ENCODE peak calls at places on chromosome 6, in nine cellular contexts. I, S, B, X, P, L, U, J and O are unnamed samples.

GRCh38 chr6:130694617-130695016 is 132.6 kb upstream of the SMLR1 start:
- DNase-seq in L (no peak), B (no peak), S (no peak), X (no peak), P (no peak), I (no peak), J (no peak), U (no peak), O (no peak)

GRCh38 chr6:149484733-149485700 is at the start of gene ZC3H12D:
- DNase-seq in J (peak), P (no peak), L (no peak), I (peak), X (peak), B (peak), U (peak), S (no peak), O (no peak)

GRCh38 chr6:126716826-126717514 is 377.1 kb downstream of the CENPW start:
- DNase-seq in P (no peak), S (no peak), J (no peak), U (no peak), I (no peak), B (no peak), X (no peak), L (no peak), O (no peak)

GRCh38 chr6:37741757-37742400 is 44.2 kb upstream of the MDGA1 start:
- DNase-seq in I (peak), B (no peak), X (peak), S (peak), U (peak), L (no peak), J (no peak), P (no peak), O (no peak)

GRCh38 chr6:127914240-127914639 is 13.4 kb upstream of the THEMIS start:
- DNase-seq in B (no peak), I (no peak), L (no peak), U (no peak), X (no peak), S (no peak), J (no peak), P (no peak), O (no peak)

GRCh38 chr6:164826831-164827468 is 482.5 kb downstream of the C6orf118 start:
- DNase-seq in S (no peak), L (no peak), P (peak), X (no peak), B (no peak), I (no peak), U (no peak), J (no peak), O (no peak)

GRCh38 chr6:35487653-35488516 is 9.0 kb downstream of the TEAD3 start:
- DNase-seq in U (peak), X (peak), L (no peak), P (no peak), B (no peak), I (peak), J (no peak), S (peak), O (no peak)

GRCh38 chr6:149488815-149489214 is 4.0 kb upstream of the ZC3H12D start:
- DNase-seq in X (no peak), B (no peak), J (peak), U (no peak), P (no peak), S (no peak), L (no peak), I (no peak), O (no peak)

DNA sequence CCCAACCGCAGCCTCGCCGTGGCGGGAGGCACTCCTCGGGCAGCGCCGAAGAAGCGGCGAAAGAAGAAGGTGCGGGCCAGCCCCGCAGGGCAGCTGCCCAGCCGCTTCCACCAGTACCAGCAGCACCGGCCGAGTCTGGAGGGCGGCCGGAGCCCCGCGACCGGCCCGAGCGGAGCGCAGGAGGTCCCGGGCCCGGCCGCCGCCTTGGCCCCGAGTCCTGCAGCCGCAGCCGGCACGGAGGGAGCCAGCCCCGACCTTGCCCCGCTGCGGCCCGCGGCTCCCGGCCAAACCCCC is 525 bp downstream of the PNRC1 start:
- DNase-seq in X (no peak), P (no peak), I (no peak), S (no peak), L (no peak), J (no peak), U (no peak), B (no peak), O (no peak)
- H3K27ac ChIP-seq in X (peak), P (peak), I (peak), S (peak), L (peak), J (peak), U (peak), B (peak), O (peak)

GRCh38 chr6:21741221-21742109 is 147.9 kb downstream of the SOX4 start:
- DNase-seq in J (no peak), P (no peak), X (no peak), S (peak), L (no peak), I (no peak), B (no peak), U (no peak), O (no peak)

GRCh38 chr6:21738180-21739094 is 144.9 kb downstream of the SOX4 start:
- DNase-seq in I (no peak), X (no peak), S (no peak), L (no peak), B (no peak), P (no peak), J (no peak), U (no peak), O (no peak)

GRCh38 chr6:21740719-21741118 is 147.2 kb downstream of the SOX4 start:
- DNase-seq in S (peak), U (no peak), X (no peak), J (no peak), L (no peak), B (peak), P (no peak), I (no peak), O (no peak)

GRCh38 chr6:21739838-21740237 is 146.3 kb downstream of the SOX4 start:
- DNase-seq in J (no peak), X (no peak), S (peak), L (no peak), U (no peak), B (no peak), P (no peak), I (peak), O (no peak)

DNA sequence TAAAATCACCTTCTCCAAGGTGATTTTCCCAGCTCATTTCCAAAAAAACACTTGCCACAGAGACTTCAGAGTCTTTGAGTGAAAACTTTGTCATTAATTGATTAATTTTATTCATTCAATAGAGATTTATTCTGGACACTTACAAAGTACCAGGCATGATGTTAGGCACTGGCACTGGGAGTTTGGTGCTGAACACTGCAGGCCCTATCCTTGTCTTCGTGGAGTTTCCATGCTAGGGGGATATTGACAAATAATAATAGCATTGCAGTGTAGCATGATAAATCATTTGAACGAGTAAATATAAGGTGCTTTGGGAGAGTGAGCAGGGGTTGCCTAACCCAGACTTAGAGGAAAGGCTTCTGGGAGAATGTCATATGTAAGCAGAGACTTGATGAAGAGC is 145.7 kb downstream of the SOX4 start:
- DNase-seq in L (no peak), X (no peak), J (no peak), B (no peak), S (no peak), U (no peak), I (no peak), P (no peak), O (no peak)
- H3K27ac ChIP-seq in L (no peak), X (no peak), J (no peak), B (no peak), S (peak), U (no peak), I (no peak), P (no peak), O (no peak)

GRCh38 chr6:116764961-116765841 is at the start of gene FAM162B:
- DNase-seq in L (no peak), P (peak), J (no peak), S (peak), U (peak), B (peak), X (peak), I (no peak), O (no peak)
- H3K27ac ChIP-seq in L (no peak), P (no peak), J (no peak), S (no peak), U (no peak), B (no peak), X (peak), I (no peak), O (no peak)

DNA sequence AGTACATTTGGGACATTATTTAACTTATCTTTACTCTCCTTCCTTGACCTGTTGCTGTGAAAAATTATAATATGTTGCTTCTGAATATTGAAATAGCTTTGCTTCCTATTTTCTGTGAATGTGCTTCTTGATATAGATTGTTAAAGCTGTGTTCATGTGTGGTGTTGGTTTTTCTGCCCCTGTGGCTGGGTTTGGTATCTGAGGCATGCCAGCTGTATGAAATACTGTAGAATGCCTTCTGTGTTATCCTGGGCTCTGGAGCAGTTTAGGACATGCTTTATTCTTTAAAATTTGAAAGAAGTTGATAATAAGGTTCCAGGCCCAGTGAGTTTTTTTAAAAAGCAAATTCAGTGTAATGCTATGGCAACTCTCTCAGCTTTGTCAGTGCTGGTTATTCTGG is 71.7 kb downstream of the HIVEP1 start:
- DNase-seq in I (no peak), B (peak), X (no peak), S (no peak), L (no peak), P (no peak), U (no peak), J (no peak), O (no peak)
- H3K27ac ChIP-seq in I (no peak), B (no peak), X (no peak), S (no peak), L (no peak), P (no peak), U (no peak), J (no peak), O (no peak)

DNA sequence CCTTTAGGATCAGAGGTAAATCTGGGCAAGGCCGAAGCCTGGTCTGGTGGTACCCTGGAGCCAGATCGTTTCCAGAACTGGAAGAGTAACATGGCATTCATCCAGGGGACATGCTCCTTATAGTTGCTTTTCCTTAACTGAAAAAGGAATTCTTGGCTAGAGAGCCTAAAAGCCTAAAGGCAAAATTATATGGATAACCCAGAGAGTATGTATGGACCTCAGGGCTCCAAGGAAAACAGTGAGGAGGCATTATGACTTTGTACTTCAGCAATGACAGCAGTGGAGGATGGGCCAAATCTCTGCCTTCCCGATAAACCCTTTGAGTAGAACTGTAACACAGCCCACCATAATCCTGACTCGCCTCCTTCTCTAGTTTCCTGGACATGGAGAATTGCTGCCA is 29.3 kb downstream of the ARHGAP18 start:
- DNase-seq in I (no peak), X (no peak), P (no peak), J (no peak), U (no peak), B (no peak), L (no peak), S (no peak), O (no peak)
- H3K27ac ChIP-seq in I (no peak), X (peak), P (no peak), J (no peak), U (no peak), B (peak), L (no peak), S (no peak), O (no peak)

GRCh38 chr6:75374913-75375530 is 90.4 kb upstream of the TMEM30A start:
- DNase-seq in S (peak), P (no peak), I (no peak), L (no peak), X (no peak), U (no peak), J (no peak), B (no peak), O (no peak)
- H3K27ac ChIP-seq in S (peak), P (no peak), I (no peak), L (no peak), X (peak), U (no peak), J (no peak), B (no peak), O (no peak)

GRCh38 chr6:68710916-68711315 is 75.8 kb downstream of the ADGRB3 start:
- DNase-seq in P (no peak), S (no peak), J (no peak), I (no peak), L (no peak), U (no peak), B (no peak), X (no peak), O (no peak)

GRCh38 chr6:68711386-68712000 is 76.4 kb downstream of the ADGRB3 start:
- DNase-seq in X (no peak), U (no peak), P (no peak), J (no peak), L (no peak), S (no peak), I (no peak), B (no peak), O (no peak)

GRCh38 chr6:68710496-68710895 is 75.4 kb downstream of the ADGRB3 start:
- DNase-seq in X (no peak), U (no peak), J (no peak), I (no peak), P (no peak), L (no peak), B (no peak), S (no peak), O (no peak)

GRCh38 chr6:68709882-68710281 is 74.8 kb downstream of the ADGRB3 start:
- DNase-seq in I (no peak), U (no peak), B (no peak), X (no peak), P (no peak), L (no peak), J (no peak), S (no peak), O (no peak)

DNA sequence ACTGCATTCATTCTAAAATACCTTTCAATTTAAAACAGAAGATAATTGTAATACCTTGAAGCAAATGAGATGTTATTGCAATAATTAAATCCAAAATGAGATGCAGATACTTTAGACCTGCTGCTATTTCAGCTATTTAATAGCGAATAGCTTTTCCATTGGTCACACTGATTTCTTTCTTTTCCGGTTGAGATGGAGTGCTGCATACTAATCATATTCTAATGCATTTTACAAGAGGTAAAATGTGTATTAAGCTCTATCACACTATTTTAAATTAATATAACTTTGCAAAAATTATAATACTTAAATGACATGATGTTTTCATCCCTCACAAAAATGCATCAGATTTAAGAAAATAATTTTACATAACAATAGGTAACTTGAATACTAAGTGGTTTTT is 74.0 kb downstream of the ADGRB3 start:
- DNase-seq in J (no peak), I (no peak), U (no peak), X (no peak), P (no peak), L (no peak), S (no peak), B (no peak), O (no peak)
- H3K27ac ChIP-seq in J (no peak), I (no peak), U (no peak), X (no peak), P (no peak), L (peak), S (no peak), B (no peak), O (peak)

DNA sequence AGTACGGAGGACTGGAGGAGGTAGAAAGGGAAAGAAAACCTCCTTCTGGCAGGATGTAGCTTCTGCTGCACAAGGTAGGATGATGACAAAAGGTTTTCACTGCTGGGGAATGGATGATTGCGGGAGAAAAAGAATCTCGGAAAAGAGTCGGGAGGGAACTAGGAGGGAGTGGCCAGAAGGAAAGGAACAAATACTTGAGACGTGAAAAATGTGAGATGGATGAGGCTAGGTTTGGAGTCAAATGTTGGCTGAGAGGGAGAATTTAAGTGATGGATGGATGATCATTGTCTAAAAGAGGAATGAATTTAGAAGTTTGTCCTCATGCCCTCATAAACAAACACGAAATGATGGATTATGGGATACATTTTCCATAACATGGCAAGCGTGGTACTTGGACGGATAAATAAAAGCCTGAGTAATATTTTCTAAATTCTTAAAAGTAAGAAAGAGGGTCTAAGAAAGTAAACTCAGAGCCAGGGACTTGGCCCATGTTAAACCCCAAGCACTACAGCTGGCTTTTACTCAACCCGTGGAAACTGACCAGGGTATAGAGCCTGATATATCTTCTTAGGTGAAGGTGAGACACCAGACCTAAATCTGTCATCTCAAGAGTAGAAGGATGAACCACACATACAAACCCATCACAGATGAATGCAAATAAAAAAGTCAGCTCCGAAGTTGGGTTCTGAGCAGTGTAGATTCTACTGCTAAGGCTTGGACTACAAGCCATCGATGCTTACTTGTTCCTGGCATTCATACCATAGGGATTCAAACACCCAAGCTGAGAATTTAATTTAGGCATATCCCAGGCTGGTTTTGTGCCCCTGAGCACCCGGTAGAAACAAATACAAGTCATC is 72.4 kb downstream of the HFE start:
- DNase-seq in J (no peak), P (no peak), I (peak), S (peak), L (no peak), X (no peak), U (peak), B (no peak), O (no peak)
- H3K27ac ChIP-seq in J (peak), P (no peak), I (peak), S (peak), L (peak), X (peak), U (peak), B (peak), O (no peak)